ENCODE peak calls at places on chromosomes 6 and 20, in nine cellular contexts. N is tibial nerve, W is ovary, E is heart left ventricle, F is esophagus muscularis mucosa, A is erythroblast, C is NB4, B is A549, H is GM12891. P is an unnamed sample.

GRCh38 chr6:144277605-144278227 is 7.4 kb upstream of the UTRN start:
- DNase-seq in C (no peak), A (no peak), B (no peak), F (no peak), W (no peak), E (no peak), H (no peak), N (no peak), P (no peak)

GRCh38 chr6:162493917-162494316 is 233.6 kb downstream of the PRKN start:
- DNase-seq in C (no peak), F (no peak), W (no peak), H (no peak), A (no peak), B (no peak), E (no peak), N (no peak), P (no peak)

GRCh38 chr6:29552512-29553051 is 7.0 kb downstream of the UBD start:
- DNase-seq in W (no peak), C (peak), E (no peak), B (peak), F (peak), A (peak), N (no peak), H (peak), P (peak)

GRCh38 chr6:1271071-1271763 is 40.7 kb upstream of the FOXQ1 start:
- DNase-seq in N (no peak), A (no peak), E (no peak), W (no peak), F (no peak), B (no peak), C (no peak), H (no peak), P (no peak)

GRCh38 chr6:79570129-79570801 is 33.0 kb upstream of the LCA5 start:
- DNase-seq in N (no peak), H (no peak), W (no peak), C (no peak), F (no peak), A (no peak), B (no peak), E (no peak), P (peak)

GRCh38 chr20:12815369-12815768 is 193.4 kb upstream of the SPTLC3 start:
- DNase-seq in E (no peak), A (no peak), F (no peak), W (no peak), H (no peak), B (no peak), C (no peak), N (no peak), P (no peak)

GRCh38 chr6:69784595-69785377 is 12.0 kb downstream of the LMBRD1 start:
- DNase-seq in B (no peak), H (no peak), C (no peak), N (no peak), W (no peak), A (peak), E (no peak), F (no peak), P (no peak)

GRCh38 chr20:33909331-33909921 is 84.3 kb upstream of the RALY start:
- DNase-seq in C (peak), E (no peak), H (no peak), B (peak), A (no peak), N (no peak), F (no peak), W (peak), P (peak)

GRCh38 chr6:30515106-30515505 is 25.8 kb downstream of the HLA-E start:
- DNase-seq in F (no peak), E (no peak), N (no peak), H (no peak), A (no peak), C (no peak), W (no peak), B (no peak), P (no peak)

GRCh38 chr6:132713355-132714134 is at the start of gene VNN1:
- DNase-seq in C (peak), B (no peak), H (no peak), A (no peak), F (no peak), E (peak), N (no peak), W (no peak), P (no peak)

GRCh38 chr6:158131926-158132325 is 36.1 kb downstream of the SERAC1 start:
- DNase-seq in F (no peak), C (peak), W (no peak), H (peak), N (no peak), E (no peak), A (peak), B (peak), P (no peak)

GRCh38 chr20:40948352-40949267 is 80.0 kb upstream of the TOP1 start:
- DNase-seq in A (peak), N (no peak), B (no peak), H (no peak), W (no peak), C (no peak), E (no peak), F (no peak), P (no peak)

GRCh38 chr20:9514461-9515210 is at the start of gene LAMP5:
- DNase-seq in N (no peak), A (no peak), C (peak), W (no peak), H (no peak), E (no peak), B (no peak), F (peak), P (no peak)

GRCh38 chr6:20907486-20908071 is 373.3 kb downstream of the CDKAL1 start:
- DNase-seq in E (no peak), W (no peak), H (no peak), C (peak), B (no peak), A (peak), N (no peak), F (no peak), P (no peak)

GRCh38 chr6:96784650-96785049 is 52.6 kb downstream of the GPR63 start:
- DNase-seq in W (no peak), E (no peak), F (no peak), A (no peak), C (no peak), N (no peak), B (no peak), H (no peak), P (no peak)

GRCh38 chr6:8589941-8590676 is 154.8 kb upstream of the SLC35B3 start:
- DNase-seq in F (no peak), A (no peak), E (no peak), H (no peak), B (peak), N (no peak), C (peak), W (no peak), P (peak)

GRCh38 chr6:63897459-63897858 is 261.9 kb downstream of the PHF3 start:
- DNase-seq in C (no peak), H (no peak), E (no peak), N (no peak), B (no peak), A (no peak), F (no peak), W (no peak), P (no peak)

GRCh38 chr6:31729979-31730630 is 1.0 kb upstream of the DDAH2 start:
- DNase-seq in C (peak), H (peak), B (peak), A (peak), N (peak), F (peak), E (peak), W (peak), P (peak)
- TF ChIP-seq POLR2A in C (peak), H (no peak), B (no peak), A (peak), N (peak), F (peak), E (peak), W (peak), P (peak)

GRCh38 chr20:50918403-50918802 is 12.8 kb downstream of the ADNP start:
- DNase-seq in B (no peak), W (no peak), F (no peak), C (no peak), N (no peak), E (no peak), H (no peak), A (no peak), P (no peak)
- TF ChIP-seq POLR2A in B (no peak), W (no peak), F (no peak), C (no peak), N (no peak), E (no peak), H (no peak), A (no peak), P (no peak)

DNA sequence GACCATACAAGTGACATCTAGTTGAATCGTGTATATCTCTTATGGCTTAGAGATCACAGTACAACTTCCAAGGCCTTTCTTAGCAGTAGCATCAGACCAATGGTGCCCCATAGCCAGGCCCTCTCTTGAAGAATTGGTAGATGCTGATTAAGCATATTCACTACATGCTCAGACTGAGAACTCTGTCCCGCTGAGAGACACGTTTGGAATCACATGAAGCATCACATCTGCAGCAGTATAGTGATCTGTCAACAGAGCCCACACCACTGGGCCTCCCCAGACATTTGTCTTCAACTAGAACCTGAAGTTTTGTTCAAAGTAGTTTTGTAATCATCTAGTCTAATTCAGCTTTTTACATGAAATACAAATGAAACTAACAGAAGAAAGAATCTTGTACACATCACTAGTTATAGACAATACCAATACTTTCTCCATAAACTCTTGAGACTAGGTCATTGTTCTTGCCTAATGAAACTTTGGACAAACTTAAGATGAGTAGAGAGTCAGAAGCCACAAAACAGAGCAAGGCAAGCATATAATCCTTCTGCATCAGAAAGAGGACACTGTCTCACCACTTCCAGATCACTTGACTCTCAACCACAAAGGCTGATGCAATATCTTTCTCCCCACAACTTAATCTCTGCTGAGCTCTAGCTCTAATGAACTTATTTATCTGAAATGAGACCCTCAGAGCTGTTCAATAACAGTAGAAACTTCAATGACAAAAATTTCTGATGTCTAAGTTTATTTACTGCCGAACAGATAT is 182.7 kb downstream of the TBX18 start:
- DNase-seq in N (no peak), C (peak), F (no peak), B (no peak), H (no peak), E (no peak), W (no peak), A (no peak), P (no peak)
- TF ChIP-seq POLR2A in N (no peak), C (no peak), F (no peak), B (no peak), H (no peak), E (no peak), W (no peak), A (no peak), P (no peak)

GRCh38 chr6:32982084-32982701 is 13.8 kb downstream of the BRD2 start:
- DNase-seq in A (no peak), C (peak), H (no peak), F (no peak), E (no peak), W (no peak), B (no peak), N (no peak), P (no peak)

GRCh38 chr6:32980488-32981038 is 12.2 kb downstream of the BRD2 start:
- DNase-seq in B (no peak), H (no peak), A (no peak), E (no peak), C (peak), N (no peak), W (no peak), F (no peak), P (no peak)

GRCh38 chr6:32977272-32977952 is 9.0 kb downstream of the BRD2 start:
- DNase-seq in A (no peak), C (no peak), F (no peak), H (no peak), N (no peak), E (no peak), B (no peak), W (no peak), P (no peak)

GRCh38 chr6:32977953-32978324 is 9.5 kb downstream of the BRD2 start:
- DNase-seq in B (no peak), W (no peak), F (no peak), N (no peak), C (no peak), A (no peak), H (no peak), E (no peak), P (no peak)

GRCh38 chr6:32979720-32980487 is 11.5 kb downstream of the BRD2 start:
- DNase-seq in N (no peak), A (no peak), H (no peak), B (no peak), W (no peak), E (no peak), F (no peak), C (no peak), P (no peak)
- TF ChIP-seq POLR2A in N (no peak), A (no peak), H (peak), B (no peak), W (no peak), E (no peak), F (no peak), C (no peak), P (no peak)

GRCh38 chr20:61435184-61435822 is 183.2 kb downstream of the CDH4 start:
- DNase-seq in F (no peak), N (no peak), A (no peak), W (no peak), C (no peak), B (no peak), H (no peak), E (no peak), P (no peak)
- TF ChIP-seq POLR2A in F (no peak), N (no peak), A (no peak), W (no peak), C (no peak), B (no peak), H (no peak), E (no peak), P (no peak)

GRCh38 chr6:115865914-115866313 is 194.8 kb downstream of the FRK start:
- DNase-seq in B (no peak), N (no peak), H (no peak), C (no peak), A (no peak), W (no peak), E (no peak), F (no peak), P (no peak)
- TF ChIP-seq POLR2A in B (no peak), N (no peak), H (no peak), C (no peak), A (no peak), W (no peak), E (no peak), F (no peak), P (no peak)

GRCh38 chr20:60461993-60462392 is 503.8 kb downstream of the CDH26 start:
- DNase-seq in A (no peak), B (no peak), E (no peak), F (no peak), N (no peak), C (no peak), H (no peak), W (no peak), P (no peak)
- TF ChIP-seq POLR2A in A (no peak), B (no peak), E (no peak), F (no peak), N (no peak), C (no peak), H (no peak), W (no peak), P (no peak)

GRCh38 chr6:138403801-138404665 is at the start of gene HEBP2:
- DNase-seq in W (peak), B (peak), N (peak), C (peak), A (peak), H (peak), F (peak), E (peak), P (peak)
- TF ChIP-seq POLR2A in W (peak), B (peak), N (peak), C (peak), A (peak), H (no peak), F (no peak), E (peak), P (peak)

DNA sequence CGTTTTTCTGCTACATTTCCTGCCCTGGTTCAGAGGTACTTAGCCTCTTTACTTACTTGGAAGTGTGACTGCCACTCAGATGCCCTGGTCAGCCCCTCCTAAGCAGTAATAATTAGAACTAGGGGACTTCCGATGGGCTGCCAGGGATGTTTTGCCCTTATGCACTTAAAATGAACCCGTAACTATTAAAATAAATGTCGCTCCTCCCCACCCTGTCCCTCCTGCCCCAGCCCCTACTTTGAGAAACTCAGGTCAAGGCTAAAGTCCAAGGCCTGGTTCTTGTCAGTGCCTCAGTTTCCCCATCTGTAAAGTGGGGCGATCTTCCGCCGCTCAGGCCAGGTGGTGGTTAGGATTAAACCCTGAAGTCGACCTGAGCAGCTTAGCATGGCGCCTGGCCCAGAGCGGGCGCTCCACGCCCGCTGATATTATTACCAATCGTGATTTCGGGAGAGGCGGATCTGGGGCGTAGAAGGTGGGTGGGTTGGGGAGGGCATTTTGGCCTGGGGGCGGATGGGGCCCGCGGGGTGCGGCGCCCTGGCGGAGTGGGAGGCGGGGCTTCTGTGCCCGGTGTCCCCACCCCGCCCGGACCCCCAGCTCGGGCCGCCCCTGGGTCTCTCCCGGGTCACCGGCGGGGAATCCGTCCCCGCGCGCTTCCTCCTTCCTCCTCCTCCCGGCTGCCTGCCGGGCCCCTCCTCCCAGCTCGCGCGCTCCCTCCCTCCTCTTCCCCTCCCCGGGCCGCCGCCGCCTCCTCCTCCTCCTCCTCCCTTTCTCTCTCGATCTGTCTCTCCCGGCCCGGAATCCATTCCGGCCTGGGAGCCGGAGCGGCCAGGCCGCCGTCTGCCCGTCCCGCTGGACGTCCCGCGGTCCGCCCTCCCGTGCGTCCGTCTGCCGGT is at the start of gene SRC:
- DNase-seq in N (peak), C (peak), A (no peak), B (peak), H (peak), E (peak), F (peak), W (peak), P (peak)
- TF ChIP-seq POLR2A in N (peak), C (no peak), A (no peak), B (peak), H (no peak), E (no peak), F (no peak), W (peak), P (peak)

P was measured in H54.